ENCODE peak calls at places on chromosomes 7 and 10, in nine cellular contexts. M, V, O, R, T, B, P, K and C are unnamed samples.

GRCh38 chr7:149801816-149802215 is 28.4 kb upstream of the ZNF467 start:
- DNase-seq in M (no peak), V (no peak), O (no peak), R (no peak), T (no peak), B (no peak), P (no peak), K (no peak), C (no peak)

GRCh38 chr10:83760142-83760541 is 379.2 kb upstream of the GHITM start:
- DNase-seq in M (no peak), V (no peak), O (no peak), R (no peak), T (no peak), B (no peak), P (no peak), K (no peak), C (no peak)

GRCh38 chr7:72435366-72435765 is 23.2 kb upstream of the CALN1 start:
- DNase-seq in M (no peak), V (no peak), O (no peak), R (no peak), T (no peak), B (no peak), P (peak; percentile 49), K (no peak), C (no peak)

GRCh38 chr7:99642099-99642498 is 25.4 kb downstream of the ZSCAN25 start:
- DNase-seq in M (no peak), V (no peak), O (no peak), R (no peak), T (no peak), B (no peak), P (no peak), K (no peak), C (no peak)

GRCh38 chr7:85554294-85554877 is 367.5 kb upstream of the SEMA3D start:
- DNase-seq in M (no peak), V (no peak), O (peak; percentile 37), R (no peak), T (no peak), B (peak; percentile 59), P (no peak), K (peak; percentile 50), C (no peak)

GRCh38 chr7:135151162-135151932 is 3.5 kb downstream of the TMEM140 start:
- DNase-seq in M (no peak), V (no peak), O (no peak), R (no peak), T (no peak), B (no peak), P (no peak), K (no peak), C (no peak)

GRCh38 chr10:100895346-100895745 is 17.4 kb upstream of the SLF2 start:
- DNase-seq in M (peak; percentile 68), V (no peak), O (no peak), R (no peak), T (no peak), B (no peak), P (no peak), K (no peak), C (no peak)

GRCh38 chr7:33487998-33488682 is 358.8 kb downstream of the BBS9 start:
- DNase-seq in M (no peak), V (no peak), O (no peak), R (no peak), T (no peak), B (no peak), P (no peak), K (no peak), C (peak; percentile 11)

GRCh38 chr7:51220226-51220625 is 96.4 kb downstream of the COBL start:
- DNase-seq in M (no peak), V (no peak), O (no peak), R (no peak), T (no peak), B (no peak), P (no peak), K (no peak), C (no peak)

GRCh38 chr7:30353932-30354607 is 69.7 kb downstream of the ZNRF2 start:
- DNase-seq in M (no peak), V (no peak), O (no peak), R (no peak), T (no peak), B (no peak), P (no peak), K (no peak), C (no peak)

GRCh38 chr10:91032614-91033248 is 111.8 kb upstream of the ANKRD1 start:
- DNase-seq in M (peak; percentile 14), V (no peak), O (no peak), R (no peak), T (no peak), B (no peak), P (no peak), K (no peak), C (no peak)

GRCh38 chr10:79027147-79028055 is 41.4 kb upstream of the ZMIZ1 start:
- DNase-seq in M (no peak), V (peak; percentile 58), O (no peak), R (no peak), T (no peak), B (no peak), P (peak; percentile 75), K (no peak), C (no peak)

GRCh38 chr10:120423350-120424197 is 33.5 kb upstream of the PLPP4 start:
- DNase-seq in M (peak; percentile 38), V (no peak), O (peak; percentile 42), R (peak; percentile 53), T (peak; percentile 19), B (peak; percentile 29), P (no peak), K (peak; percentile 53), C (peak; percentile 40)

GRCh38 chr10:9311702-9312499 is 1257.4 kb downstream of the GATA3 start:
- DNase-seq in M (no peak), V (no peak), O (no peak), R (no peak), T (no peak), B (no peak), P (no peak), K (no peak), C (no peak)

GRCh38 chr10:14541379-14541778 is 210.7 kb upstream of the FRMD4A start:
- DNase-seq in M (no peak), V (no peak), O (no peak), R (no peak), T (no peak), B (no peak), P (no peak), K (no peak), C (no peak)

GRCh38 chr7:121924273-121925184 is 51.6 kb downstream of the PTPRZ1 start:
- DNase-seq in M (no peak), V (no peak), O (no peak), R (no peak), T (no peak), B (no peak), P (no peak), K (no peak), C (no peak)

GRCh38 chr10:14527915-14528314 is 197.2 kb upstream of the FRMD4A start:
- DNase-seq in M (no peak), V (no peak), O (no peak), R (no peak), T (no peak), B (no peak), P (no peak), K (no peak), C (no peak)

GRCh38 chr10:34908472-34908871 is 93.4 kb upstream of the PARD3 start:
- DNase-seq in M (no peak), V (no peak), O (no peak), R (no peak), T (no peak), B (no peak), P (no peak), K (no peak), C (no peak)

GRCh38 chr7:1693419-1693990 is 23.4 kb downstream of the ELFN1 start:
- DNase-seq in M (no peak), V (peak; percentile 67), O (no peak), R (peak; percentile 13), T (no peak), B (no peak), P (peak; percentile 69), K (no peak), C (no peak)

GRCh38 chr10:35027567-35027966 is 62.6 kb downstream of the CUL2 start:
- DNase-seq in M (no peak), V (no peak), O (no peak), R (no peak), T (no peak), B (peak; percentile 12), P (no peak), K (no peak), C (no peak)

DNA sequence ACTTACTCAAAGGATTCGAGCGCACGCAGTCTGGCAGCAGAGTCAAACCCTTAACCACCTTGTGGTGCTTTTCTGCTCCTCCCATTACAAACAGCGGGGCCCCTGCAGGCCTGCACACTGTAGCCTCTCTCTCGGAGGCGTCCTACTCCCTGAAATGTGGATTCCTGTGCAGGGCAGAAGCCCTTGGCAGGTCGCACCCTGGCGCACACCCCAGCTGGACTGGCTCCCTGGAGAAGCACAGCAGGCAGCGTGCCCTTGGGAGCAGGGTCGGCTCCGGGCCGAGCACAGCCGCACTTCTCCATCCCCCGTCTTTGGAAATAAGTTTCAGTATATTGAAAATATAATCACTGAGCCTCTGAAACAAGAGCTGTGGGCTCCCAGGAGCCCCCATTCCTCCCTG is 144.1 kb downstream of the C10orf105 start:
- DNase-seq in M (no peak), V (no peak), O (no peak), R (no peak), T (no peak), B (no peak), P (no peak), K (no peak), C (no peak)
- TF ChIP-seq POLR2AphosphoS5 in M (no peak), V (no peak), O (no peak), R (no peak), T (no peak), B (no peak), P (no peak), K (no peak), C (no peak)

DNA sequence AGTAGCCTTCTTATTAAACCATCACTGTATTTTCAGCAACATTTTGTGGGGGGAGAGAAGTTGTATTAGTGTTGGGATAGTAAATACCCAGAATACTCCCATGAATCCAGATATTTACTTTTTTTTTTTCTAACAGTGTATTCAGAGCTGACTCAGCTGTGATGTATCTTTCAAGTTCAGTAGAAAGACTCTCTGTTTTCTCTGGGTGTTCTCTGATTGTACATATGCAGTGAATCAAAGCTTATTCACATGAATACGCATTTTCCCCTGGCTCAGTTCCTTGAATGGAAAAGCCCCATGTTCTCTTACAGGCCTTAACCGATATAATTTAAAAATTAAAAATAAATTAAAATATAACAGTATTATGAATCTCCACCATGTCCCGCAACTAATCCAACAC is 1.3 kb downstream of the TFPI2 start:
- DNase-seq in M (no peak), V (no peak), O (no peak), R (no peak), T (no peak), B (no peak), P (no peak), K (no peak), C (no peak)
- TF ChIP-seq POLR2AphosphoS5 in M (no peak), V (no peak), O (no peak), R (no peak), T (no peak), B (no peak), P (no peak), K (no peak), C (no peak)

GRCh38 chr7:112481337-112481736 is 546 bp downstream of the LSMEM1 start:
- DNase-seq in M (no peak), V (no peak), O (no peak), R (no peak), T (no peak), B (no peak), P (no peak), K (no peak), C (no peak)
- TF ChIP-seq POLR2AphosphoS5 in M (no peak), V (no peak), O (no peak), R (no peak), T (no peak), B (no peak), P (no peak), K (no peak), C (no peak)

GRCh38 chr10:132537713-132538020 is at the start of gene INPP5A:
- DNase-seq in M (no peak), V (no peak), O (no peak), R (no peak), T (no peak), B (no peak), P (no peak), K (no peak), C (no peak)
- TF ChIP-seq POLR2AphosphoS5 in M (peak; percentile 88), V (no peak), O (peak; percentile 68), R (peak; percentile 94), T (no peak), B (peak; percentile 54), P (peak; percentile 94), K (no peak), C (no peak)